ENCODE peak calls at places on chromosomes 13 and 19, in four cellular contexts. One of them, this sample, is unnamed. For H3K4me1, the result is how much of the 10 kb centered on the place peaks cover.

GRCh38 chr13:33940898-33941297 is 122.9 kb downstream of the RFC3 start:
- DNase-seq in heart right ventricle: no peak
- DNase-seq in CD4-positive, CD25-positive, alpha-beta regulatory T cell: no peak
- DNase-seq in aorta: no peak
- DNase-seq in this sample: no peak

GRCh38 chr19:56806639-56807038 is 33.9 kb downstream of the PEG3 start:
- DNase-seq in heart right ventricle: no peak
- DNase-seq in CD4-positive, CD25-positive, alpha-beta regulatory T cell: no peak
- DNase-seq in aorta: no peak
- DNase-seq in this sample: no peak

GRCh38 chr13:32911506-32911905 is 104.7 kb upstream of the KL start:
- DNase-seq in heart right ventricle: no peak
- DNase-seq in CD4-positive, CD25-positive, alpha-beta regulatory T cell: peak
- DNase-seq in aorta: no peak
- DNase-seq in this sample: no peak

GRCh38 chr13:98406475-98406874 is 170.4 kb downstream of the STK24 start:
- DNase-seq in heart right ventricle: no peak
- DNase-seq in CD4-positive, CD25-positive, alpha-beta regulatory T cell: no peak
- DNase-seq in aorta: no peak
- DNase-seq in this sample: no peak

GRCh38 chr13:114112231-114112825 is 20.1 kb downstream of the RASA3 start:
- DNase-seq in heart right ventricle: no peak
- DNase-seq in CD4-positive, CD25-positive, alpha-beta regulatory T cell: no peak
- DNase-seq in aorta: peak
- DNase-seq in this sample: peak

GRCh38 chr13:101144808-101145419 is 271.4 kb downstream of the NALCN start:
- DNase-seq in heart right ventricle: no peak
- DNase-seq in CD4-positive, CD25-positive, alpha-beta regulatory T cell: peak
- DNase-seq in aorta: no peak
- DNase-seq in this sample: no peak

GRCh38 chr13:53499551-53499950 is 470.9 kb downstream of the OLFM4 start:
- DNase-seq in heart right ventricle: no peak
- DNase-seq in CD4-positive, CD25-positive, alpha-beta regulatory T cell: no peak
- DNase-seq in aorta: no peak
- DNase-seq in this sample: no peak

GRCh38 chr13:46672338-46673090 is 119.5 kb downstream of the LRCH1 start:
- DNase-seq in heart right ventricle: no peak
- DNase-seq in CD4-positive, CD25-positive, alpha-beta regulatory T cell: no peak
- DNase-seq in aorta: no peak
- DNase-seq in this sample: no peak

GRCh38 chr13:104553156-104553555 is 1486.9 kb upstream of the SLC10A2 start:
- DNase-seq in heart right ventricle: no peak
- DNase-seq in CD4-positive, CD25-positive, alpha-beta regulatory T cell: no peak
- DNase-seq in aorta: no peak
- DNase-seq in this sample: no peak

GRCh38 chr13:68808456-68808855 is 1299.2 kb upstream of the ATXN8OS start:
- DNase-seq in heart right ventricle: no peak
- DNase-seq in CD4-positive, CD25-positive, alpha-beta regulatory T cell: no peak
- DNase-seq in aorta: no peak
- DNase-seq in this sample: no peak

GRCh38 chr19:45467115-45467455 is 711 bp upstream of the FOSB start:
- DNase-seq in heart right ventricle: no peak
- DNase-seq in CD4-positive, CD25-positive, alpha-beta regulatory T cell: no peak
- DNase-seq in aorta: no peak
- DNase-seq in this sample: no peak

GRCh38 chr13:75544681-75545333 is 4.8 kb upstream of the UCHL3 start:
- DNase-seq in heart right ventricle: no peak
- DNase-seq in CD4-positive, CD25-positive, alpha-beta regulatory T cell: no peak
- DNase-seq in aorta: no peak
- DNase-seq in this sample: no peak

GRCh38 chr13:75153834-75154233 is 328.1 kb downstream of the TBC1D4 start:
- DNase-seq in heart right ventricle: no peak
- DNase-seq in CD4-positive, CD25-positive, alpha-beta regulatory T cell: no peak
- DNase-seq in aorta: no peak
- DNase-seq in this sample: no peak

GRCh38 chr13:109819851-109820250 is 33.5 kb upstream of the IRS2 start:
- DNase-seq in heart right ventricle: no peak
- DNase-seq in CD4-positive, CD25-positive, alpha-beta regulatory T cell: no peak
- DNase-seq in aorta: no peak
- DNase-seq in this sample: no peak

DNA sequence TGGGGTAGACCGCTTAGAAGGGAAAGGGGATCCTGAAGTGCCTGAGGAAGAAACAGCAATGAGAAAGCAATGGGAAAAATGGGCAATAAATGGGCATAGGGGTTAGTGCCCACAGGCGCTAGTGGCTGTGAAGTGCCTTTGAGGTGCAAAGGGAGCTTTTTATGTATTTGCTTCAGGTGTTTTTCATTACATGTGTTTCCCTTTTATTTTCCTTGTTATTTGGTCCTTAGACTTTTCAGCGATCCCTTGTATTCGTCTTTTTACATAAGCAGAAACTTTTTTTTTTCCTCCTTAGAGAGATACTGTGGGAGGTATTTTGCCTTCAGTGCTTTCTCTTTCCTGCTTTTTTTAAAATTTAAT is 19.6 kb downstream of the NFIX start:
- DNase-seq in heart right ventricle: no peak
- DNase-seq in CD4-positive, CD25-positive, alpha-beta regulatory T cell: no peak
- DNase-seq in aorta: no peak
- DNase-seq in this sample: no peak
- H3K4me1 ChIP-seq in heart right ventricle: half or more
- H3K4me1 ChIP-seq in CD4-positive, CD25-positive, alpha-beta regulatory T cell: under half
- H3K4me1 ChIP-seq in aorta: under half
- H3K4me1 ChIP-seq in this sample: under half

DNA sequence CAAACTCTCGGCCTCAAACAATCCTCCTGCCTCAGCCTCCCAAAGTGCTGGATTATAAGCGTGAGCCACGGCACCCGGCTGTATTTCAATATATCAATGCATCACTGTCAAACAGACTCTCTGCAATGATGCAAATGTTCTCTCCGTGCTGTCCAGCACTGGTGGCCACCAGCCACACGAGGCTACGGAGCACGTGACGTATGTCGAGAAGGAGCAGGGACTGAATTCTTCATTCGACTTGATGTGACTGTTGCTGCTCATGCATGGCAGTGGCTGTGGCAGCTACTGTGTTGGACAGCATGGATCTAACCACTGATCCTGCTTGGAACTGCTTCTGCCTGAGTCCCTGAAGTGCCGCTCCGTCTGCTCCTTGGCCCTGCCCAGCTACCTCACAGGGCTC is 9.8 kb downstream of the LRRC4B start:
- DNase-seq in heart right ventricle: no peak
- DNase-seq in CD4-positive, CD25-positive, alpha-beta regulatory T cell: no peak
- DNase-seq in aorta: no peak
- DNase-seq in this sample: no peak
- H3K27ac ChIP-seq in heart right ventricle: no peak
- H3K27ac ChIP-seq in CD4-positive, CD25-positive, alpha-beta regulatory T cell: no peak
- H3K27ac ChIP-seq in aorta: no peak
- H3K27ac ChIP-seq in this sample: no peak

GRCh38 chr19:31838163-31838798 is 489.0 kb upstream of the TSHZ3 start:
- DNase-seq in heart right ventricle: no peak
- DNase-seq in CD4-positive, CD25-positive, alpha-beta regulatory T cell: no peak
- DNase-seq in aorta: no peak
- DNase-seq in this sample: no peak
- H3K4me1 ChIP-seq in heart right ventricle: under half
- H3K4me1 ChIP-seq in CD4-positive, CD25-positive, alpha-beta regulatory T cell: under half
- H3K4me1 ChIP-seq in aorta: under half
- H3K4me1 ChIP-seq in this sample: under half

DNA sequence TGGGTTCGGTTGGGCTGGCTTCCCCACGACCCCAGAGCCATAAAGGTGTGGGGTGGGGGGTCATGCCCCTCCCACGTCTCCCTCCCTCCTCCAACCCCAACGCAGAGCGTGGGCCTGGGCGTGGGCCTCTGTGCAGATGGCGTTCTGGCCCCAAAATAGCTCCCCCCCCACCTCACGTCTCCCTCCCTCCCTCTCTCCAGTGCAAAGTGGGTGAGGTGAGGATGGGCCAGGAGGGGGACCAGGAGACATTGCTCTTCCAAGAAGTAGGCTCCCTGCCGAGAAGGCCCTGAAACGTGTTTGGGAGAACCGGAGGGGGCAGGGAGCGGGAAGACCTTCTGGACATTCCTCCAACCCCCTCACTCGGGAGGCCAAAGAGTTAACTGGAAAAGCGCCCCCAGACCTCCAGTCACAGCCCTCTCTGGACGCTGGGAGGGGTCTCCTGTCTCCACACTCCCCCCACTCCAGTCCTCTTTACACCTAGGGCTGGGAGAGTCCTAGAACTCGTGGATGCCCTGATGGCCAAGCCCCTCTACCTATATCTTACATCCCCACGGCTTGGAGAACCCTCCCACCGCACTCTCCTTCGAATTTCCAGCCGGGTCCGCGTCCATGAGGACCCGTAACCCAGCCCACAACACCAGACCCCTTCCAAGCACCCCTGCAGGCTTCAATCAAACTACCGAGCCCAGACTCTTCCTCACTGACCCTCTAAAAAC is 855 bp downstream of the UNC13A start:
- DNase-seq in heart right ventricle: no peak
- DNase-seq in CD4-positive, CD25-positive, alpha-beta regulatory T cell: no peak
- DNase-seq in aorta: no peak
- DNase-seq in this sample: no peak
- H3K27ac ChIP-seq in heart right ventricle: no peak
- H3K27ac ChIP-seq in CD4-positive, CD25-positive, alpha-beta regulatory T cell: no peak
- H3K27ac ChIP-seq in aorta: no peak
- H3K27ac ChIP-seq in this sample: no peak

GRCh38 chr19:10293637-10294367 is 4.0 kb downstream of the ICAM5 start:
- DNase-seq in heart right ventricle: no peak
- DNase-seq in CD4-positive, CD25-positive, alpha-beta regulatory T cell: no peak
- DNase-seq in aorta: no peak
- DNase-seq in this sample: no peak
- H3K4me1 ChIP-seq in heart right ventricle: half or more
- H3K4me1 ChIP-seq in CD4-positive, CD25-positive, alpha-beta regulatory T cell: half or more
- H3K4me1 ChIP-seq in aorta: under half
- H3K4me1 ChIP-seq in this sample: under half

DNA sequence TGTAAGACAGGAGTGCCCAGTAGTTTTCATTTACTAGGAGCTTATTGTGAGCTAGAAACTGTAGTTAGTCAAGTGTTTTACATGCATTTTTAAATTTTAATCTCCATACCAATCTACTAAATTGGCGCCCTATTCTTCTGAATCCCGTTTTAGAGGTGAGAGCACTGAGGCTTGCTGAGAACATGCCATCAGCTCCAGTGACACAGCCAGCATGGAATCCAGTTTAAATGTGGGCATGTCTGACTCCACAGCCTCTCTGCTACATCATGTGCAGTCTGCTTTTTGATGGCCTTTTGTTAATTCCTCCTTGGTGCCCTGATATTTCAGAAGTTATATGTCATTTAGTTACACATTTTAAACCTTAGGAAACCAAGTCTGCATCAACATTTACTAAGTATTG is 325.4 kb downstream of the DLEU7 start:
- DNase-seq in heart right ventricle: no peak
- DNase-seq in CD4-positive, CD25-positive, alpha-beta regulatory T cell: no peak
- DNase-seq in aorta: no peak
- DNase-seq in this sample: no peak
- H3K27ac ChIP-seq in heart right ventricle: no peak
- H3K27ac ChIP-seq in CD4-positive, CD25-positive, alpha-beta regulatory T cell: no peak
- H3K27ac ChIP-seq in aorta: no peak
- H3K27ac ChIP-seq in this sample: no peak

GRCh38 chr13:30120133-30120822 is 187.1 kb downstream of the KATNAL1 start:
- DNase-seq in heart right ventricle: no peak
- DNase-seq in CD4-positive, CD25-positive, alpha-beta regulatory T cell: no peak
- DNase-seq in aorta: no peak
- DNase-seq in this sample: no peak

GRCh38 chr13:30119476-30119875 is 187.9 kb downstream of the KATNAL1 start:
- DNase-seq in heart right ventricle: no peak
- DNase-seq in CD4-positive, CD25-positive, alpha-beta regulatory T cell: peak
- DNase-seq in aorta: no peak
- DNase-seq in this sample: no peak

GRCh38 chr13:30123575-30123974 is 183.8 kb downstream of the KATNAL1 start:
- DNase-seq in heart right ventricle: no peak
- DNase-seq in CD4-positive, CD25-positive, alpha-beta regulatory T cell: no peak
- DNase-seq in aorta: no peak
- DNase-seq in this sample: no peak

GRCh38 chr13:30121244-30121643 is 186.1 kb downstream of the KATNAL1 start:
- DNase-seq in heart right ventricle: no peak
- DNase-seq in CD4-positive, CD25-positive, alpha-beta regulatory T cell: no peak
- DNase-seq in aorta: no peak
- DNase-seq in this sample: no peak

DNA sequence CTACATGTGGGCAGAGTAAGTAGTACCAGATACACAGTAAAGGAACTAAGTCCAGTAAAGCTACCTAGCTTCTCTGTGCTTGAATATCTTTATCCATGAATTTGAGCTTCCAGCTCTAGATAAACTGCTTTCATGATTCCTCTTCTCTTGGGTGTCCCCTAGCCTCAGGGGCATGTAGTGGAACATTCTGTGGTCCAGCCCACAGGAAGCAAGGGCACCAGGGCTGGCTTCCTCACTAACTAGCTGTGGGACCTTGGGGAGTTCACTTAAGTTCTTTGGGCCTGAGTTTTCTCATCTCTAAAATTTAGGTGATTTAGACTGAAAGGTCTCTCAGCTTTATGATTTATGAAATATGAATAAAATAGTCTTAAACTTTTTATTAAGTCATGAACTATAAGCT is 185.7 kb downstream of the KATNAL1 start:
- DNase-seq in heart right ventricle: no peak
- DNase-seq in CD4-positive, CD25-positive, alpha-beta regulatory T cell: no peak
- DNase-seq in aorta: no peak
- DNase-seq in this sample: no peak
- H3K4me1 ChIP-seq in heart right ventricle: under half
- H3K4me1 ChIP-seq in CD4-positive, CD25-positive, alpha-beta regulatory T cell: under half
- H3K4me1 ChIP-seq in aorta: under half
- H3K4me1 ChIP-seq in this sample: under half

GRCh38 chr19:5806133-5806489 is 1.2 kb downstream of the NRTN start:
- DNase-seq in heart right ventricle: no peak
- DNase-seq in CD4-positive, CD25-positive, alpha-beta regulatory T cell: no peak
- DNase-seq in aorta: no peak
- DNase-seq in this sample: no peak

GRCh38 chr19:5803752-5804515 is 933 bp upstream of the NRTN start:
- DNase-seq in heart right ventricle: peak
- DNase-seq in CD4-positive, CD25-positive, alpha-beta regulatory T cell: peak
- DNase-seq in aorta: peak
- DNase-seq in this sample: peak

GRCh38 chr19:5806905-5807304 is 2.0 kb downstream of the NRTN start:
- DNase-seq in heart right ventricle: no peak
- DNase-seq in CD4-positive, CD25-positive, alpha-beta regulatory T cell: no peak
- DNase-seq in aorta: no peak
- DNase-seq in this sample: no peak

GRCh38 chr19:5804516-5805464 is at the start of gene NRTN:
- DNase-seq in heart right ventricle: no peak
- DNase-seq in CD4-positive, CD25-positive, alpha-beta regulatory T cell: peak
- DNase-seq in aorta: no peak
- DNase-seq in this sample: no peak

DNA sequence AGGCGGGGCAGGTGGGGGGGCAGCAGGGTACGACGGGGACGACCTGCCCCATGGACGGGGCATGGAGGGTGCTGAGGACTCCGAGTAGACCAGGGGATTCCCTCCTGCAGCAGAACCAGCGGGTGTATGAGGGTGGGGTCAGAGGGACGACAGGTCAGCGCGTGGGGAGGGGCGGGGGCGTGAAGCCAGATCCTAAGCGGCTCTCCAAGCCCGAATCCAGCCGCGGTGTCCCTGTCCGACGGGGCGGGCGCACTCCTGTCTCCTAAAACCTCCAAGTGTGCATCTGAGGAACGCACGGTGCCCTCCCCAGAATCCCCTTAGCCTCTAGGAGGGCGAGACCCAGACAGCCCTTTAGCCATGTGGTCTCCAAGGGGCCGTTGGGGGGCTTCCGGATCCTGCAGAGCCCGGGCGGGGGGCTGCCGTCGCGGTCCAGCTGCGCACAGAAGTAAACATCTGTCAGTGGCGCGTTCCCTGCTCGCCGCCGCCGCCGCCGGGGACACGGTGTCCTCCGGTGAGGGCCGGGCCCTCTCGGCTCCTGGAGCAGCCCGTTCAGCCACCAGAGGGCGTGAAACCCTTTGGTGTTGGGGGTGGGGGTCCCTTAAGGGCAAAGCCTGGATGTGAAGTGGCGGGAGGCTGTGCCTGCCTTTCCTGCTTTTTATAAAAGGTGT is 732 bp downstream of the NRTN start:
- DNase-seq in heart right ventricle: peak
- DNase-seq in CD4-positive, CD25-positive, alpha-beta regulatory T cell: peak
- DNase-seq in aorta: no peak
- DNase-seq in this sample: peak
- H3K27ac ChIP-seq in heart right ventricle: peak
- H3K27ac ChIP-seq in CD4-positive, CD25-positive, alpha-beta regulatory T cell: no peak
- H3K27ac ChIP-seq in aorta: no peak
- H3K27ac ChIP-seq in this sample: no peak

This sample was measured in right lobe of liver.